ENCODE peak calls at places on chromosome 12, in four cellular contexts. K is PC-9, C is Calu3, R is astrocyte of the cerebellum. U is an unnamed sample.

GRCh38 chr12:13210022-13210539 is 13.6 kb downstream of the EMP1 start:
- DNase-seq in K (no peak), C (no peak), R (no peak), U (no peak)

GRCh38 chr12:113167868-113168267 is 17.4 kb downstream of the DDX54 start:
- DNase-seq in R (no peak), C (no peak), K (no peak), U (no peak)

GRCh38 chr12:118980407-118981014 is 830 bp upstream of the SRRM4 start:
- DNase-seq in R (no peak), K (no peak), C (no peak), U (no peak)

GRCh38 chr12:45349911-45350310 is 134.0 kb downstream of the ANO6 start:
- DNase-seq in R (no peak), C (no peak), K (no peak), U (peak)

GRCh38 chr12:124677552-124678356 is 110.3 kb upstream of the NCOR2 start:
- DNase-seq in C (no peak), R (no peak), K (no peak), U (no peak)

GRCh38 chr12:53955036-53955775 is 503 bp downstream of the HOXC12 start:
- DNase-seq in C (no peak), R (no peak), K (no peak), U (peak)

GRCh38 chr12:52924764-52925716 is 20.2 kb upstream of the KRT8 start:
- DNase-seq in R (no peak), K (peak), C (peak), U (no peak)

GRCh38 chr12:58529114-58529665 is 391.1 kb downstream of the LRIG3 start:
- DNase-seq in R (peak), C (no peak), K (no peak), U (peak)

GRCh38 chr12:77686760-77687159 is 143.9 kb upstream of the NAV3 start:
- DNase-seq in K (no peak), C (no peak), R (peak), U (peak)

GRCh38 chr12:110937104-110937641 is 16.8 kb upstream of the MYL2 start:
- DNase-seq in C (peak), R (no peak), K (peak), U (peak)

GRCh38 chr12:13368971-13369370 is 172.4 kb downstream of the EMP1 start:
- DNase-seq in C (no peak), K (no peak), R (no peak), U (no peak)

GRCh38 chr12:111076199-111076598 is 155.8 kb upstream of the MYL2 start:
- DNase-seq in R (no peak), K (no peak), C (no peak), U (no peak)

GRCh38 chr12:108733132-108733531 is 1.8 kb upstream of the CORO1C start:
- DNase-seq in C (no peak), K (no peak), R (no peak), U (no peak)

GRCh38 chr12:115710104-115710564 is 567.4 kb downstream of the MED13L start:
- DNase-seq in K (no peak), R (no peak), C (no peak), U (no peak)

GRCh38 chr12:109166371-109166770 is 50.0 kb downstream of the ACACB start:
- DNase-seq in R (no peak), K (no peak), C (no peak), U (no peak)

GRCh38 chr12:49661191-49661590 is 37.8 kb downstream of the PRPF40B start:
- DNase-seq in C (no peak), R (no peak), K (no peak), U (no peak)

GRCh38 chr12:21485998-21486397 is 15.4 kb downstream of the RECQL start:
- DNase-seq in K (no peak), R (no peak), C (no peak), U (no peak)

GRCh38 chr12:111434680-111435338 is 29.1 kb downstream of the SH2B3 start:
- DNase-seq in K (no peak), R (no peak), C (no peak), U (peak)

GRCh38 chr12:40942326-40942725 is 245.8 kb upstream of the PDZRN4 start:
- DNase-seq in R (no peak), K (no peak), C (no peak), U (no peak)

GRCh38 chr12:88579941-88580871 is at the start of gene KITLG:
- DNase-seq in K (peak), C (peak), R (peak), U (peak)

GRCh38 chr12:130792926-130793849 is 45.9 kb downstream of the STX2 start:
- DNase-seq in R (no peak), K (no peak), C (no peak), U (no peak)

GRCh38 chr12:53696285-53696654 is 20.4 kb upstream of the ATP5MC2 start:
- DNase-seq in K (peak), C (peak), R (peak), U (peak)

GRCh38 chr12:78963439-78964222 is 99.1 kb downstream of the SYT1 start:
- DNase-seq in K (peak), C (no peak), R (no peak), U (no peak)

GRCh38 chr12:25236190-25236589 is 14.5 kb downstream of the KRAS start:
- DNase-seq in R (no peak), K (no peak), C (no peak), U (peak)

GRCh38 chr12:10339441-10339840 is 31.8 kb downstream of the KLRD1 start:
- DNase-seq in C (peak), K (peak), R (no peak), U (no peak)

GRCh38 chr12:89179983-89180382 is 172.3 kb downstream of the DUSP6 start:
- DNase-seq in K (peak), R (peak), C (peak), U (peak)

GRCh38 chr12:19689801-19690472 is 250.6 kb downstream of the AEBP2 start:
- DNase-seq in C (peak), K (peak), R (no peak), U (no peak)

GRCh38 chr12:130948136-130948535 is 5.6 kb upstream of the ADGRD1 start:
- DNase-seq in K (no peak), R (no peak), C (no peak), U (peak)

GRCh38 chr12:11513288-11513687 is 117.9 kb upstream of the PRB2 start:
- DNase-seq in K (no peak), C (no peak), R (no peak), U (no peak)

GRCh38 chr12:26736563-26737486 is 96.2 kb downstream of the ITPR2 start:
- DNase-seq in K (no peak), R (no peak), C (no peak), U (no peak)

GRCh38 chr12:47754881-47755280 is 3.8 kb downstream of the RAPGEF3 start:
- DNase-seq in K (peak), R (no peak), C (peak), U (no peak)

GRCh38 chr12:96376865-96377264 is 23.4 kb downstream of the CDK17 start:
- DNase-seq in K (no peak), R (no peak), C (no peak), U (no peak)
- TF ChIP-seq CTCF in K (no peak), R (no peak), C (no peak), U (no peak)

DNA sequence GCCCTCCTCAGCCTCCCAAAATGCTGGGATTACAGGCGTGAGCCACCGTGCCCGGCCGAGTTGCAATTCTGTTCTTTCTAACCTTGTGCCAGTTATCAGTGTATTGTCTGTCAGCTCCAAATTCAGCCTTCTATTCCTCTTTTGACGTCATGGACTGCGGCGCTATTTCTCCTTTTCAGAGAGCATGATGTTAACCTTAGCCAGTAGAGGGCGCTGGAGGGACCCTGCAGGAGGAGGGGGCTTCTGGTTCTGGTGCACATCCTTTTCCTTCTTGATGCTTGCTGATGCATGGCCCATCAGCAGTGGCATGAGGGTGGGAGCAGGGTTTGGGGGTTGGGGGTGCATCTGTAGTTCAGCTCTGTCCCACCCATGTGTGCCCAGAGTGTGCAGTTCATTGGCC is 179.3 kb upstream of the RMST start:
- DNase-seq in C (no peak), R (no peak), K (no peak), U (peak)
- TF ChIP-seq CTCF in C (peak), R (no peak), K (peak), U (peak)

GRCh38 chr12:1533205-1533601 is 61.2 kb downstream of the FBXL14 start:
- DNase-seq in C (no peak), K (no peak), R (no peak), U (peak)

GRCh38 chr12:1533602-1534304 is 60.6 kb downstream of the FBXL14 start:
- DNase-seq in C (peak), K (no peak), R (peak), U (peak)

GRCh38 chr12:1531654-1532366 is 62.6 kb downstream of the FBXL14 start:
- DNase-seq in R (no peak), K (no peak), C (no peak), U (no peak)

GRCh38 chr12:1532367-1532752 is 62.0 kb downstream of the FBXL14 start:
- DNase-seq in R (no peak), K (no peak), C (no peak), U (no peak)

DNA sequence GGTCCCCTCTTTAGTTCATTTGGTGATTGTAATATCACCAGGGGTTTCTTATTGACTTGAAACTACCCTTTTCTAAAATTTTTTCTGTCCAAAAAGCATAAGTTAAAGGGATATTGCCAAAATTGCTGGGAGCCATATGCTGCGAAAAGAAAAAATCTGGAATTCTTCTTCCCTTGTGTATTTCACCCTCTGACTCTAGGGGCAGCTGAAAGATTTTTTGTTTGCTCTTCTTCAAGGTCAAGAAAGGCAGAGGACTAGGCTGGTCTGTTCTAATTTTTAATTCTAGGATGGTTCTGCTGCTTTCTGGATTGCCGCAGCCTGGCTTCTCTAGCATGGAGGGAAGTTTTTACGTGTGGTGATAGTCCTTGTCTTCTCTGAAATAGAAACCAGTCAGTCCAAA is 61.6 kb downstream of the FBXL14 start:
- DNase-seq in K (no peak), R (no peak), C (no peak), U (no peak)
- TF ChIP-seq CTCF in K (no peak), R (peak), C (no peak), U (no peak)

DNA sequence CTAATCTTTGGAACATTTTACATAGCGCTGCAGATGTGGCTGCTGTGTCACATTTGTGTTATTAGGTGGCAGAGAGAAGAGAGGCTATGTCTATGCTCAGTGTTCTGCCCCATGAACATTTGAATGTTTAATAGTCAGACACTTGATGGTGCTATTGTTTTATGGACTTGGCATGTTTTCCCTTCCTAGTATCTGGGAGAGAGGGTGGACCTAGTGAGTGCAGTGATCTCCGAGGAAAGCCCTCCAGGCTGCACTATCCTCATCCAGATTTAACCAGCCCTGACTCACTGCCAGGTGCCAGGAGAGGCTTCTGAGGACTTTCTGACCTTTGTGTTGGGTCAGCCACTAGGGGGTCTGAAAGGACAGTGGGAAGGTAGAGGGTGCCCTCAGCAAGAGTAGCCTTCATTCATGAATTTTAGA is 24.3 kb downstream of the ZFC3H1 start:
- DNase-seq in R (no peak), K (no peak), C (no peak), U (no peak)
- TF ChIP-seq CTCF in R (no peak), K (peak), C (peak), U (peak)